ENCODE peak calls at places on chromosome 19, in seven cellular contexts. W is activated CD8-positive, alpha-beta T cell treated with anti-CD3 and anti-CD28 coated beads, Interleukin-2, amount 10 ng/mL, durations not matched to agents 7 days and 5 days; F is osteocyte; T is psoas muscle; V is fibroblast of lung; R is anterior cingulate cortex; S is HCEC 1CT. I is an unnamed sample.

GRCh38 chr19:36377541-36378178 is 1.3 kb downstream of the ZFP14 start:
- DNase-seq in T (no peak), F (no peak), R (no peak), S (no peak), V (no peak), W (no peak), I (peak)

GRCh38 chr19:18910801-18911436 is 8.3 kb downstream of the COPE start:
- DNase-seq in W (no peak), T (no peak), F (no peak), S (no peak), V (no peak), R (no peak), I (no peak)

GRCh38 chr19:38089440-38089839 is 134.6 kb downstream of the DPF1 start:
- DNase-seq in R (no peak), F (no peak), T (no peak), S (no peak), V (no peak), W (no peak), I (no peak)

GRCh38 chr19:588093-588742 is 1.5 kb upstream of the HCN2 start:
- DNase-seq in S (peak), R (peak), F (peak), W (peak), T (peak), V (peak), I (peak)

GRCh38 chr19:49106648-49107135 is 7.5 kb upstream of the LIN7B start:
- DNase-seq in S (peak), R (no peak), V (peak), W (peak), F (no peak), T (peak), I (no peak)

GRCh38 chr19:794989-795658 is 2.1 kb upstream of the PTBP1 start:
- DNase-seq in F (no peak), V (no peak), S (no peak), R (no peak), T (peak), W (no peak), I (no peak)

GRCh38 chr19:48372904-48373303 is 8.7 kb downstream of the SYNGR4 start:
- DNase-seq in S (no peak), W (no peak), R (no peak), F (no peak), V (no peak), T (no peak), I (no peak)

GRCh38 chr19:5586300-5587070 is 18.7 kb upstream of the TINCR start:
- DNase-seq in F (no peak), S (no peak), R (no peak), T (no peak), V (no peak), W (no peak), I (no peak)

GRCh38 chr19:45496349-45496953 is 396 bp downstream of the RTN2 start:
- DNase-seq in T (peak), S (peak), R (no peak), V (no peak), W (peak), F (no peak), I (peak)

GRCh38 chr19:1811472-1811894 is 593 bp downstream of the ATP8B3 start:
- DNase-seq in S (peak), V (peak), R (no peak), W (peak), F (no peak), T (peak), I (peak)

GRCh38 chr19:958967-959685 is 25.0 kb upstream of the WDR18 start:
- DNase-seq in S (no peak), W (no peak), T (no peak), F (no peak), V (peak), R (no peak), I (no peak)

GRCh38 chr19:49749771-49750170 is 13.3 kb downstream of the TSKS start:
- DNase-seq in V (peak), F (no peak), S (peak), T (no peak), W (no peak), R (no peak), I (no peak)

GRCh38 chr19:10808937-10809655 is 26.9 kb downstream of the TMED1 start:
- DNase-seq in W (peak), S (no peak), R (no peak), V (peak), F (no peak), T (no peak), I (peak)

GRCh38 chr19:8004723-8005513 is 523 bp downstream of the ELAVL1 start:
- DNase-seq in V (peak), S (no peak), R (no peak), W (peak), T (no peak), F (no peak), I (peak)

GRCh38 chr19:5621945-5622464 is 571 bp downstream of the SAFB2 start:
- DNase-seq in W (peak), S (no peak), T (peak), F (no peak), V (no peak), R (no peak), I (peak)

GRCh38 chr19:7340959-7341837 is 7.5 kb upstream of the ARHGEF18 start:
- DNase-seq in V (peak), R (no peak), F (peak), W (peak), T (peak), S (peak), I (peak)

GRCh38 chr19:51181913-51182419 is 39.9 kb downstream of the SIGLEC7 start:
- DNase-seq in R (no peak), S (no peak), T (no peak), F (no peak), W (no peak), V (no peak), I (no peak)

GRCh38 chr19:16896913-16897571 is 8.2 kb downstream of the F2RL3 start:
- DNase-seq in R (peak), V (peak), F (peak), T (peak), W (peak), S (peak), I (peak)

GRCh38 chr19:51166846-51167490 is 24.9 kb downstream of the SIGLEC7 start:
- DNase-seq in W (peak), S (no peak), V (no peak), T (no peak), F (no peak), R (no peak), I (no peak)

GRCh38 chr19:5515737-5516136 is 52.0 kb downstream of the TINCR start:
- DNase-seq in T (no peak), R (no peak), V (no peak), W (no peak), F (no peak), S (no peak), I (no peak)

GRCh38 chr19:29372461-29372860 is 153.3 kb upstream of the VSTM2B start:
- DNase-seq in R (no peak), W (no peak), S (no peak), T (no peak), F (peak), V (no peak), I (no peak)

GRCh38 chr19:48186541-48186991 is 16.1 kb downstream of the ZSWIM9 start:
- DNase-seq in W (no peak), R (no peak), V (no peak), S (no peak), T (no peak), F (no peak), I (no peak)